ENCODE peak calls at places on chromosomes 5 and 9, in five cellular contexts. C is GM12878, L is HCT116, Q is K562, U is HepG2. D is an unnamed sample.
A peak's percentile ranks its signal among the peaks of the same experiment; 100 is the strongest.

GRCh38 chr9:107712390-107712789 is 222.8 kb upstream of the KLF4 start:
- DNase-seq in C (no peak), Q (no peak), L (peak; percentile 77), U (no peak), D (no peak)

GRCh38 chr5:74386571-74387334 is 253.8 kb downstream of the ENC1 start:
- DNase-seq in C (no peak), U (no peak), L (no peak), Q (no peak), D (no peak)

GRCh38 chr5:177336112-177336511 is 15.4 kb downstream of the LMAN2 start:
- DNase-seq in L (peak; percentile 24), U (peak; percentile 50), Q (no peak), C (no peak), D (no peak)

GRCh38 chr9:37001461-37001860 is 32.6 kb downstream of the PAX5 start:
- DNase-seq in L (no peak), Q (no peak), U (no peak), C (no peak), D (no peak)

GRCh38 chr5:165272471-165272870 is 1767.1 kb downstream of the MAT2B start:
- DNase-seq in Q (no peak), U (no peak), L (no peak), C (no peak), D (no peak)

GRCh38 chr9:93387791-93388190 is 63.7 kb upstream of the FAM120A start:
- DNase-seq in U (no peak), L (no peak), C (no peak), Q (no peak), D (no peak)

GRCh38 chr9:133979921-133980863 is 11.9 kb downstream of the VAV2 start:
- DNase-seq in U (no peak), Q (no peak), C (no peak), L (no peak), D (no peak)

GRCh38 chr9:134670042-134670525 is 28.5 kb downstream of the COL5A1 start:
- DNase-seq in L (no peak), Q (no peak), U (no peak), C (no peak), D (no peak)

GRCh38 chr5:123441408-123441807 is 18.2 kb upstream of the CEP120 start:
- DNase-seq in U (no peak), Q (no peak), C (no peak), L (no peak), D (no peak)

GRCh38 chr9:34989946-34990635 is 546 bp downstream of the DNAJB5 start:
- DNase-seq in L (no peak), C (no peak), U (no peak), Q (peak; percentile 44), D (no peak)

GRCh38 chr9:78605029-78605930 is 308.4 kb downstream of the PSAT1 start:
- DNase-seq in C (no peak), Q (no peak), U (no peak), L (no peak), D (no peak)

GRCh38 chr5:81095835-81096234 is 135.7 kb downstream of the RASGRF2 start:
- DNase-seq in L (no peak), C (no peak), Q (no peak), U (no peak), D (no peak)

GRCh38 chr9:116027511-116027910 is 126.1 kb upstream of the PAPPA start:
- DNase-seq in U (no peak), C (no peak), L (no peak), Q (no peak), D (no peak)

GRCh38 chr5:10464173-10464572 is 22.5 kb downstream of the ROPN1L start:
- DNase-seq in C (no peak), L (no peak), U (no peak), Q (no peak), D (no peak)
- TF ChIP-seq SRF in C (no peak), L (no peak), U (no peak), Q (no peak), D (no peak)

DNA sequence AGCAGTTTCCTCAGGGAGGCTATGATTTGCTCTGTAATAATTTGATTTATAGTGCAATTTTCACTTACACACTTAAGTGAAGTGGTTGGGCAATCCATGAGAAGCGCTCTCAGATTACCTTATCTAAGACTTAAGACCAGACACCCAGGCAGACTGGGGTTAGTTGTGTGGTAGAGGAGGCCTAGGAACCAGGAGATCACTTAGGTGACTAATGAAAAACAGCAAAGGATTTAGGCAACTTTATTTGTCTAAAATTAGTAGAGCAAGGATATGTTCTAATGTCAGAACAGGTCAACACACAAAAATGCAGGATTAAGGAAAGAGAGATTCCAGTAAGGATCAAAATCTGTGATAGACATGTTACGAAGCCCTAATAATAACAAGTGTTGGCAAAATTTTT is 913.8 kb downstream of the TLE1 start:
- DNase-seq in Q (no peak), C (no peak), U (no peak), L (no peak), D (no peak)
- TF ChIP-seq SRF in Q (no peak), C (no peak), U (no peak), L (no peak), D (no peak)

DNA sequence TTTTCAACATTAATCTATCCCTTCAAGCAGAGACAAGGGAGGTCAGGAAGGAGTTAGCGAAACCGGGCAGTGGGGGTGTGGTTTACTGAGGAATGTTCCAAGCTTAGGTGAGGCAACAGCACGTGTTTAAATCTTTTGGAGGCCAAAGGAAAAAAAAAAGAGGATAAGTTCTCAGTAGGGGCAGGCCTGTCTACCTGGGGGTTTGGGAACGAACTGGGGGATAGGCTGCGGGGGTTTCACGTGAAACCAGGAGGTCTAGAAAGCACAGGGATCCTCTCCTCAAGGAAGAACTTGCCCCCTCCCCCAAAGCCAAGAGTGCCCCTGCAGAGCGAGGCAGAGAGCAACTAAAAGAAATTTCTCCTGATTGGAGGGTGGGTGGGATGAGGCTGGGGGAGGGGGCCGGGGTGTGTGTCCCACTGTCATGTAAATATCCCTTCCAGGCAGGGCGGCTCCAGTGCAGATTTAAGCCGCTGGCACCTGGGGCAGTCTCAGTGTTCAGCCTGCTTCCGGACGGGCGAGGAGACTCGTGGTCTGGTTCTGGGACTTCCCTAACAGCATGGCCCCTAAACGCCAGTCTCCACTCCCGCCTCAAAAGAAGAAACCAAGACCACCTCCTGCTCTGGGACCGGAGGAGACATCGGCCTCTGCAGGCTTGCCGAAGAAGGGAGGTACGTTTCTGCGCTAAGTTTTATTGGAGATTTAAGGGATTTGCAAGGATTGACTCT is 5.5 kb upstream of the SET start:
- DNase-seq in C (no peak), U (no peak), Q (no peak), L (no peak), D (peak; percentile 94)
- TF ChIP-seq SRF in C (no peak), U (no peak), Q (no peak), L (no peak), D (no peak)

GRCh38 chr5:24783596-24783995 is 138.8 kb upstream of the CDH10 start:
- DNase-seq in U (no peak), Q (no peak), C (no peak), L (no peak), D (no peak)
- TF ChIP-seq SRF in U (no peak), Q (no peak), C (no peak), L (no peak), D (no peak)

DNA sequence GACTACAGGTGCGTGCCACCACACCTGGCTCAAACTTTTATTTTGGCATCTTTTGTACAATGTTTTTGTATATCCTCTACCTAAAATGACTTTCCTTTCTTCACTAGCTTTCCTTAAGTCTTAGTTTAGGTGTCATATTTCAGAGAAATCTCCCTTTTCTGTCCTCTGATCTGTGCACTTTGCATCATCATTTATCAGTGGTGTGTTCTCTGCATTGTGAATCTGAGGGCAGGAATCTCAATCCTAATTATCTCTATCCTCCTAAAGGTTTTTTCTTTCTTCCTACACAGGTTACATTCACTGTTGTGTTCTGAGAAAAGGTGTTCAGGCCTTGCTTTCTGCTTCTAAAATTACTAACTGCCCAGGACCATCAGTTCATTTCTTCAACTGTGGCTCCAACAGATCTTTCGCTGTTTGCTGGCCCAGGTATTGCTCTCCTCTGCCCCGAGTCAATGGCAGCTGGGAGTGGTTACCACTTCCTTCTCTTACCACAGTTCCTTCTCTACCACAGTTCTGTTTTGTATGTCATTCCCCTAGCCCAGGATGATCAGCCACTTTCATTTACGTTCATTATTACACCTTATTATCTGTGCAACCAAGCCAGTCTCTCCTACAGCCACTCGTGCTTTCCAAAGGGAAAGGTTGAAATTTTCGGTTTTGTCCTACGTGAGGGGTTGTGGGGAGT is 14.0 kb downstream of the TGFBR1 start:
- DNase-seq in Q (no peak), U (no peak), C (peak; percentile 76), L (no peak), D (no peak)
- TF ChIP-seq SRF in Q (no peak), U (no peak), C (no peak), L (no peak), D (no peak)

DNA sequence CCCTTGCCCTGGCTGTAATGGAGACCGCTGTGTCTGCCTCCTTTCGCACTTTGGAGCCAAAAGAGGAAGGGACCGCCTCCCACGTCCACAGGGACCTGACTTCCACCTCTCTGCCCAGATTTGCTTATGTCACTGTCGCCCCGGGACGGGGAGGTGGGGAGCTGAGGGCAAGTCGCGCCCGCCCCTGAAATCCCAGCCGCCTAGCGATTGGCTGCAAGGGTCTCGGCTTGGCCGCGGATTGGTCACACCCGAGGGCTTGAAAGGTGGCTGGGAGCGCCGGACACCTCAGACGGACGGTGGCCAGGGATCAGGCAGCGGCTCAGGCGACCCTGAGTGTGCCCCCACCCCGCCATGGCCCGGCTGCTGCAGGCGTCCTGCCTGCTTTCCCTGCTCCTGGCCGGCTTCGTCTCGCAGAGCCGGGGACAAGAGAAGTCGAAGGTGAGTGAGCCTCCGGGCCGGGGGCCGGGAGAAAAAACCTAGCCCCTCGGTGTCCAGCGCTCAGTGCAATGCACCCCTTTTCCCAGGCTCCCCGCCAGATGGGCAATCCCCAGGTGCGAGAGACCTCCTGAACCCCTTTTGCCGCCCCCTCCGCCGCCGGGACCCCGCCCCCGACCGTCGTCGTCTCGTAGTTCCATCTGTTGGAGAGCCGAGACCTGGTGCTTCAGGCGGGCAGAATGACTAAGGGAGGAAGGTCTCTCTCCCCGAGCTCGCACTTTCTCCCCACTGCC is at the start of gene GPX3:
- DNase-seq in C (no peak), Q (no peak), L (no peak), U (peak; percentile 92), D (peak; percentile 92)
- TF ChIP-seq SRF in C (no peak), Q (no peak), L (no peak), U (no peak), D (no peak)

GRCh38 chr9:99489043-99489378 is 266.9 kb downstream of the SEC61B start:
- DNase-seq in Q (no peak), L (no peak), C (no peak), U (no peak), D (no peak)

GRCh38 chr9:99490736-99491135 is 268.7 kb downstream of the SEC61B start:
- DNase-seq in U (no peak), Q (no peak), C (no peak), L (no peak), D (no peak)

GRCh38 chr9:99486684-99487083 is 264.6 kb downstream of the SEC61B start:
- DNase-seq in U (no peak), C (no peak), L (no peak), Q (no peak), D (no peak)

GRCh38 chr9:99488109-99489042 is 266.3 kb downstream of the SEC61B start:
- DNase-seq in Q (no peak), U (no peak), C (no peak), L (no peak), D (no peak)

GRCh38 chr9:99491408-99492259 is 269.6 kb downstream of the SEC61B start:
- DNase-seq in C (peak; percentile 20), Q (no peak), L (no peak), U (no peak), D (no peak)
- TF ChIP-seq SRF in C (no peak), Q (no peak), L (no peak), U (no peak), D (no peak)